ENCODE peak calls at places on chromosomes 12 and 14, in four cellular contexts. One of them, this sample, is unnamed.

GRCh38 chr14:60753264-60754126 is 18.9 kb downstream of the MNAT1 start:
- DNase-seq in HCT116: no peak
- DNase-seq in K562: peak; percentile 40
- DNase-seq in A549: no peak
- DNase-seq in this sample: no peak

GRCh38 chr14:63287661-63288483 is 30.9 kb downstream of the GPHB5 start:
- DNase-seq in HCT116: no peak
- DNase-seq in K562: no peak
- DNase-seq in A549: no peak
- DNase-seq in this sample: no peak

GRCh38 chr14:63632932-63633514 is 8.6 kb downstream of the WDR89 start:
- DNase-seq in HCT116: peak; percentile 7
- DNase-seq in K562: peak; percentile 4
- DNase-seq in A549: peak; percentile 30
- DNase-seq in this sample: peak; percentile 52

GRCh38 chr12:68792952-68793351 is 15.0 kb upstream of the MDM2 start:
- DNase-seq in HCT116: peak; percentile 59
- DNase-seq in K562: peak; percentile 72
- DNase-seq in A549: peak; percentile 70
- DNase-seq in this sample: peak; percentile 88

GRCh38 chr14:95523051-95523817 is 6.8 kb upstream of the SYNE3 start:
- DNase-seq in HCT116: no peak
- DNase-seq in K562: peak; percentile 65
- DNase-seq in A549: no peak
- DNase-seq in this sample: no peak

GRCh38 chr12:98997-99396 is 32.4 kb downstream of the IQSEC3 start:
- DNase-seq in HCT116: no peak
- DNase-seq in K562: peak; percentile 11
- DNase-seq in A549: no peak
- DNase-seq in this sample: no peak

GRCh38 chr12:92912052-92912451 is 17.0 kb downstream of the EEA1 start:
- DNase-seq in HCT116: no peak
- DNase-seq in K562: no peak
- DNase-seq in A549: no peak
- DNase-seq in this sample: no peak

GRCh38 chr12:110846615-110847566 is at the start of gene CCDC63:
- DNase-seq in HCT116: peak; percentile 68
- DNase-seq in K562: peak; percentile 57
- DNase-seq in A549: peak; percentile 75
- DNase-seq in this sample: peak; percentile 50

GRCh38 chr12:40314927-40315326 is 90.1 kb downstream of the LRRK2 start:
- DNase-seq in HCT116: no peak
- DNase-seq in K562: no peak
- DNase-seq in A549: no peak
- DNase-seq in this sample: no peak
- TF ChIP-seq MAX in HCT116: no peak
- TF ChIP-seq MAX in K562: no peak
- TF ChIP-seq MAX in A549: no peak
- TF ChIP-seq MAX in this sample: no peak

GRCh38 chr12:14911131-14911530 is 25.5 kb upstream of the MGP start:
- DNase-seq in HCT116: no peak
- DNase-seq in K562: no peak
- DNase-seq in A549: no peak
- DNase-seq in this sample: no peak
- H3K4me3 ChIP-seq in HCT116: no peak overlapping the region
- H3K4me3 ChIP-seq in K562: no peak overlapping the region
- H3K4me3 ChIP-seq in A549: no peak overlapping the region
- H3K4me3 ChIP-seq in this sample: no peak overlapping the region

GRCh38 chr14:73237219-73237785 is at the start of gene PAPLN:
- DNase-seq in HCT116: peak; percentile 8
- DNase-seq in K562: no peak
- DNase-seq in A549: peak; percentile 68
- DNase-seq in this sample: no peak
- TF ChIP-seq MAX in HCT116: peak; percentile 48
- TF ChIP-seq MAX in K562: no peak
- TF ChIP-seq MAX in A549: peak; percentile 47
- TF ChIP-seq MAX in this sample: no peak

GRCh38 chr12:116456683-116457082 is 102.5 kb upstream of the MAP1LC3B2 start:
- DNase-seq in HCT116: no peak
- DNase-seq in K562: no peak
- DNase-seq in A549: peak; percentile 52
- DNase-seq in this sample: no peak
- H3K4me3 ChIP-seq in HCT116: no peak overlapping the region
- H3K4me3 ChIP-seq in K562: no peak overlapping the region
- H3K4me3 ChIP-seq in A549: no peak overlapping the region
- H3K4me3 ChIP-seq in this sample: no peak overlapping the region

DNA sequence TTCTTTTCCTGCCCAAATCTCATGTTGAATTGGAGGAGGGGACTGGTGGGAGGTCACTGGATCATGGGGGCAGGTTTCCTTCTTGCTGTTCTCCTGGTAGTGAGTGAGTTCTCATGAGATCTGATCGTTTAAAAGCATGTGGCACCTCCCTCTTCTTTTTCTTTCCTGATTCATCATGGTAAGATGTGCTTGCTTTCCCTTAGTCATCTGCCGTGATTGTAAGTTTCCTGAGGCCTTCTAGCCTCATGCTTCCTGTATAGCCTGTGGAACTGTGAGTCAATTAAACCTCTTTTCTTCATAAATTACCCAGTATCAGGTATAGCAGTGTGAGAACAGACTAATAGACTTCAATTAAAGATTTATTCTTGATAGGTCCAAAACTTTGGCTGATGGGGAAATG is 83.5 kb downstream of the CAND1 start:
- DNase-seq in HCT116: no peak
- DNase-seq in K562: no peak
- DNase-seq in A549: peak; percentile 19
- DNase-seq in this sample: no peak
- TF ChIP-seq MAX in HCT116: no peak
- TF ChIP-seq MAX in K562: no peak
- TF ChIP-seq MAX in A549: no peak
- TF ChIP-seq MAX in this sample: no peak

DNA sequence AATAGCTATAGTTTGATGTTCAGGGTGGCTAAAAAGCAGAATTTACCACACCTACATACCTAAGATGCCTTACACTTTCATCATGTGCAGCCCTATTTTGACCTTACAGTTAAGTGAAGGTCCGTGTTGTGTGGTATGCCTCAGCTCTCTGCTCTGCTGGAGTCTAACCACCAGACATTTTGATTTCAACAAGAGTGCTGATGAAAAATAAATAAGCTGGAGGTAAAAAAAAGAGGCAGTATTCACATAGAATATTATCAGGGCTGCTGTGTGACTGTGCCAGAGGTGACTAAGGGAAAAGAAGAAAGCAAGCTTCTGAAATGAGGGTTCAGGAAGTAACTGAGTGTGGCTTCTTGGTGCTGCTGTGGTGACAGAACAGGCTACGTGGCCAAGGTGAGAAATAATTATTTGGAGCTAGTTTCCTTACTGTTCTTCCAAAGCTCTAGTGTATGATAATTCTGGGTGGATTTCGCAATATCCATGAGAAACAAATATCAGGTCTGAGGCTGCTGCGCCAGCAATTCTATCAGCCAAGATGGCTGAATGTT is 188.8 kb downstream of the STXBP6 start:
- DNase-seq in HCT116: no peak
- DNase-seq in K562: no peak
- DNase-seq in A549: peak; percentile 57
- DNase-seq in this sample: no peak
- H3K4me3 ChIP-seq in HCT116: no peak overlapping the region
- H3K4me3 ChIP-seq in K562: no peak overlapping the region
- H3K4me3 ChIP-seq in A549: no peak overlapping the region
- H3K4me3 ChIP-seq in this sample: no peak overlapping the region

GRCh38 chr12:75759196-75759595 is 247.8 kb upstream of the KRR1 start:
- DNase-seq in HCT116: no peak
- DNase-seq in K562: no peak
- DNase-seq in A549: no peak
- DNase-seq in this sample: no peak
- TF ChIP-seq MAX in HCT116: no peak
- TF ChIP-seq MAX in K562: no peak
- TF ChIP-seq MAX in A549: no peak
- TF ChIP-seq MAX in this sample: no peak